ENCODE peak calls at places on chromosome 2, in four cellular contexts. N is foreskin fibroblast, M is uterus, J is neural crest cell. I is an unnamed sample.
A peak's percentile ranks its signal among the peaks of the same experiment; 100 is the strongest.

GRCh38 chr2:48952614-48953013 is 197.1 kb upstream of the LHCGR start:
- DNase-seq in N (no peak), M (no peak), J (no peak), I (no peak)

GRCh38 chr2:186274936-186275575 is 211.0 kb upstream of the ZC3H15 start:
- DNase-seq in N (peak; percentile 58), M (no peak), J (no peak), I (peak; percentile 5)

GRCh38 chr2:187008111-187008510 is 159.1 kb upstream of the ZSWIM2 start:
- DNase-seq in N (peak; percentile 68), M (no peak), J (no peak), I (no peak)

GRCh38 chr2:176652300-176653182 is 383.3 kb downstream of the MTX2 start:
- DNase-seq in N (peak; percentile 71), M (no peak), J (no peak), I (peak; percentile 67)

GRCh38 chr2:55140316-55141219 is 90.3 kb upstream of the RTN4 start:
- DNase-seq in N (no peak), M (no peak), J (no peak), I (no peak)

GRCh38 chr2:240457223-240458043 is 22.0 kb downstream of the GPC1 start:
- DNase-seq in N (no peak), M (no peak), J (no peak), I (no peak)

GRCh38 chr2:226738821-226739507 is 60.7 kb downstream of the IRS1 start:
- DNase-seq in N (no peak), M (no peak), J (no peak), I (no peak)

GRCh38 chr2:5175231-5175630 is 517.0 kb upstream of the SOX11 start:
- DNase-seq in N (no peak), M (no peak), J (no peak), I (no peak)

GRCh38 chr2:202831241-202831997 is 40.1 kb downstream of the ICA1L start:
- DNase-seq in N (peak; percentile 74), M (no peak), J (peak; percentile 35), I (peak; percentile 52)

GRCh38 chr2:202965810-202966454 is 48.7 kb upstream of the NBEAL1 start:
- DNase-seq in N (peak; percentile 34), M (no peak), J (no peak), I (no peak)

GRCh38 chr2:120670771-120671480 is 64.7 kb upstream of the GLI2 start:
- DNase-seq in N (no peak), M (no peak), J (no peak), I (no peak)

GRCh38 chr2:47134386-47135090 is 20.6 kb downstream of the STPG4 start:
- DNase-seq in N (peak; percentile 55), M (no peak), J (no peak), I (no peak)

GRCh38 chr2:68971591-68972231 is 2.7 kb upstream of the GKN1 start:
- DNase-seq in N (peak; percentile 92), M (no peak), J (no peak), I (peak; percentile 98)

GRCh38 chr2:152694161-152694661 is 23.1 kb downstream of the PRPF40A start:
- DNase-seq in N (peak; percentile 52), M (no peak), J (no peak), I (peak; percentile 49)

GRCh38 chr2:126359494-126359893 is 296.5 kb upstream of the GYPC start:
- DNase-seq in N (no peak), M (no peak), J (no peak), I (no peak)

GRCh38 chr2:98438190-98439133 is 6.2 kb upstream of the INPP4A start:
- DNase-seq in N (no peak), M (no peak), J (no peak), I (no peak)

GRCh38 chr2:240248981-240249422 is 108.5 kb upstream of the OTOS start:
- DNase-seq in N (no peak), M (no peak), J (peak; percentile 0), I (no peak)

GRCh38 chr2:43230481-43230880 is 4.1 kb upstream of the ZFP36L2 start:
- DNase-seq in N (no peak), M (no peak), J (no peak), I (no peak)

GRCh38 chr2:122955761-122956160 is 1069.3 kb upstream of the CNTNAP5 start:
- DNase-seq in N (no peak), M (no peak), J (no peak), I (no peak)

GRCh38 chr2:79993144-79993543 is 311.4 kb downstream of the LRRTM1 start:
- DNase-seq in N (no peak), M (no peak), J (no peak), I (peak; percentile 85)

GRCh38 chr2:98476192-98476868 is 31.7 kb downstream of the INPP4A start:
- DNase-seq in N (no peak), M (no peak), J (no peak), I (no peak)

GRCh38 chr2:68714866-68715265 is 19.7 kb upstream of the ARHGAP25 start:
- DNase-seq in N (no peak), M (no peak), J (no peak), I (no peak)

GRCh38 chr2:164114937-164115336 is 379.1 kb upstream of the FIGN start:
- DNase-seq in N (no peak), M (no peak), J (no peak), I (no peak)

GRCh38 chr2:53755022-53755630 is 12.5 kb upstream of the CHAC2 start:
- DNase-seq in N (peak; percentile 63), M (no peak), J (no peak), I (no peak)

GRCh38 chr2:65367517-65367916 is 64.9 kb downstream of the SPRED2 start:
- DNase-seq in N (peak; percentile 99), M (peak; percentile 60), J (no peak), I (peak; percentile 98)

GRCh38 chr2:104846955-104847820 is 6.7 kb upstream of the POU3F3 start:
- DNase-seq in N (no peak), M (no peak), J (no peak), I (no peak)

GRCh38 chr2:240269380-240269779 is 128.9 kb upstream of the OTOS start:
- DNase-seq in N (no peak), M (no peak), J (no peak), I (no peak)

GRCh38 chr2:207334631-207335371 is 169.1 kb upstream of the KLF7 start:
- DNase-seq in N (peak; percentile 96), M (peak; percentile 79), J (peak; percentile 25), I (peak; percentile 97)

GRCh38 chr2:154193246-154193645 is 321.5 kb downstream of the GALNT13 start:
- DNase-seq in N (no peak), M (no peak), J (no peak), I (no peak)

GRCh38 chr2:202152104-202152771 is 79.2 kb downstream of the KIAA2012 start:
- DNase-seq in N (peak; percentile 77), M (no peak), J (no peak), I (peak; percentile 55)

GRCh38 chr2:98588880-98589425 is 19.4 kb downstream of the COA5 start:
- DNase-seq in N (no peak), M (no peak), J (no peak), I (no peak)

GRCh38 chr2:11458753-11459152 is 7.2 kb downstream of the E2F6 start:
- DNase-seq in N (no peak), M (no peak), J (no peak), I (no peak)

GRCh38 chr2:236121546-236121945 is 46.6 kb downstream of the GBX2 start:
- DNase-seq in N (peak; percentile 12), M (no peak), J (no peak), I (no peak)

GRCh38 chr2:53787911-53788289 is 1.1 kb downstream of the ERLEC1 start:
- DNase-seq in N (peak; percentile 11), M (no peak), J (no peak), I (no peak)

GRCh38 chr2:101238930-101239759 is 13.5 kb upstream of the CNOT11 start:
- DNase-seq in N (no peak), M (no peak), J (no peak), I (no peak)

GRCh38 chr2:118014492-118014824 is 588 bp upstream of the CCDC93 start:
- DNase-seq in N (no peak), M (no peak), J (peak; percentile 16), I (no peak)

GRCh38 chr2:222750533-222750932 is 79.1 kb downstream of the MOGAT1 start:
- DNase-seq in N (no peak), M (no peak), J (no peak), I (no peak)

GRCh38 chr2:74831693-74832530 is 2.0 kb upstream of the HK2 start:
- DNase-seq in N (peak; percentile 64), M (no peak), J (no peak), I (peak; percentile 72)

GRCh38 chr2:224058048-224058775 is 19.1 kb upstream of the SERPINE2 start:
- DNase-seq in N (no peak), M (no peak), J (no peak), I (no peak)
- TF ChIP-seq CTCF in N (no peak), M (no peak), J (no peak), I (peak; percentile 19)

GRCh38 chr2:223952280-223952968 is 4.8 kb upstream of the MRPL44 start:
- DNase-seq in N (no peak), M (no peak), J (no peak), I (no peak)

GRCh38 chr2:223950448-223951347 is 5.6 kb upstream of the WDFY1 start:
- DNase-seq in N (no peak), M (no peak), J (no peak), I (no peak)

GRCh38 chr2:223957092-223957851 is at the start of gene MRPL44:
- DNase-seq in N (peak; percentile 98), M (peak; percentile 96), J (peak; percentile 98), I (peak; percentile 90)

GRCh38 chr2:223956267-223956666 is 996 bp upstream of the MRPL44 start:
- DNase-seq in N (no peak), M (no peak), J (no peak), I (no peak)

GRCh38 chr2:223954401-223954800 is 2.9 kb upstream of the MRPL44 start:
- DNase-seq in N (peak; percentile 82), M (no peak), J (no peak), I (peak; percentile 83)
- TF ChIP-seq CTCF in N (no peak), M (no peak), J (no peak), I (no peak)

GRCh38 chr2:85390941-85391669 is 19.1 kb downstream of the CAPG start:
- DNase-seq in N (peak; percentile 67), M (peak; percentile 57), J (peak; percentile 53), I (no peak)
- TF ChIP-seq CTCF in N (peak; percentile 69), M (peak; percentile 55), J (peak; percentile 66), I (peak; percentile 76)

GRCh38 chr2:149715005-149715592 is 127.5 kb upstream of the MMADHC start:
- DNase-seq in N (peak; percentile 75), M (no peak), J (no peak), I (peak; percentile 53)
- TF ChIP-seq CTCF in N (peak; percentile 64), M (no peak), J (peak; percentile 67), I (peak; percentile 81)

DNA sequence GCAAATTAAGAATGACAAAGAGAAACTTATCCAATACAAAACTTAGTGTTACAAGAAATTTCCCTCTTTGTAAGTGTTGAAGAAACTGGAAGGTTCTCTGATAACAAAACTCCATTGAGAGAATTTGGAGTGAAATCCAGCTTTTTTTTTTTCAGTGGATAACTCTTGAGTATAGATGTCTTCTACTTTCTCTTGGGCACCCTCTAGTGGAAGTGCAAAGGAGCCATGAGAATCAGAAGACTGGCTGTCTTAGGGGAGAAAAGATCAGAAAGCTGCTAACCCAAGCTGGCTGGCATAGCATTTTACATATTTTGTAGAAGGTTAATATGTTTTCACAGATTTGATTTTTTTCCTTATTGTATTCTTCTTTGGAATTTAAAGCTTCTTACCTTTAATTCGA is 138.8 kb upstream of the SATB2 start:
- DNase-seq in N (peak; percentile 7), M (no peak), J (no peak), I (peak; percentile 0)
- TF ChIP-seq CTCF in N (peak; percentile 44), M (no peak), J (peak; percentile 65), I (peak; percentile 57)

I was measured in HFFc6.